ENCODE peak calls at places on chromosomes 11 and 22, in seven cellular contexts. F is sigmoid colon, V is neural progenitor cell, A is IMR-90, Y is aorta, T is left ventricle myocardium inferior, G is Panc1. O is an unnamed sample.
A peak's percentile ranks its signal among the peaks of the same experiment; 100 is the strongest.

GRCh38 chr11:69155302-69156198 is at the start of gene SMIM38:
- DNase-seq in G (no peak), V (no peak), T (no peak), F (no peak), A (no peak), Y (no peak), O (no peak)

GRCh38 chr11:26891501-26891900 is 102.4 kb upstream of the FIBIN start:
- DNase-seq in G (no peak), T (no peak), F (no peak), V (no peak), Y (no peak), A (no peak), O (no peak)

GRCh38 chr11:2554338-2555240 is 109.8 kb downstream of the KCNQ1 start:
- DNase-seq in G (no peak), T (peak; percentile 11), A (no peak), V (peak; percentile 48), Y (peak; percentile 35), F (peak; percentile 51), O (no peak)

GRCh38 chr11:18934195-18934808 is 4.9 kb downstream of the MRGPRX1 start:
- DNase-seq in F (no peak), A (no peak), V (no peak), G (no peak), Y (no peak), T (no peak), O (no peak)

GRCh38 chr11:130157111-130157510 is 2.5 kb upstream of the ST14 start:
- DNase-seq in F (no peak), G (no peak), T (no peak), V (no peak), A (no peak), Y (no peak), O (no peak)

GRCh38 chr22:33869946-33870345 is 50.3 kb downstream of the LARGE1 start:
- DNase-seq in A (peak; percentile 27), T (no peak), G (no peak), F (no peak), Y (no peak), V (no peak), O (no peak)

GRCh38 chr11:78168539-78169477 is 19.6 kb downstream of the KCTD21 start:
- DNase-seq in F (peak; percentile 91), T (peak; percentile 87), V (no peak), A (peak; percentile 88), Y (peak; percentile 96), G (no peak), O (no peak)

GRCh38 chr22:24810043-24810749 is 4.2 kb downstream of the SGSM1 start:
- DNase-seq in G (no peak), Y (peak; percentile 81), V (peak; percentile 81), A (no peak), T (no peak), F (peak; percentile 75), O (no peak)

GRCh38 chr11:27679136-27680015 is 20.9 kb downstream of the BDNF start:
- DNase-seq in A (no peak), Y (no peak), F (no peak), T (no peak), G (no peak), V (no peak), O (no peak)

GRCh38 chr11:73963861-73964260 is 13.0 kb downstream of the DNAJB13 start:
- DNase-seq in Y (no peak), F (peak; percentile 10), V (no peak), T (no peak), G (no peak), A (no peak), O (no peak)

GRCh38 chr11:110513521-110514450 is 84.0 kb downstream of the FDX1 start:
- DNase-seq in G (no peak), A (peak; percentile 10), V (no peak), F (no peak), Y (no peak), T (no peak), O (no peak)

GRCh38 chr11:83409891-83410290 is 123.7 kb upstream of the CCDC90B start:
- DNase-seq in Y (no peak), T (no peak), V (no peak), A (no peak), F (no peak), G (no peak), O (no peak)

GRCh38 chr22:23215294-23216204 is 35.2 kb downstream of the BCR start:
- DNase-seq in V (no peak), F (no peak), T (no peak), G (no peak), Y (peak; percentile 74), A (peak; percentile 64), O (no peak)

GRCh38 chr11:66011239-66011784 is 496 bp upstream of the CST6 start:
- DNase-seq in T (no peak), V (no peak), G (no peak), F (no peak), Y (no peak), A (peak; percentile 53), O (no peak)

GRCh38 chr11:109432105-109432504 is 10.1 kb downstream of the C11orf87 start:
- DNase-seq in G (no peak), T (no peak), V (no peak), Y (no peak), A (peak; percentile 60), F (no peak), O (no peak)

DNA sequence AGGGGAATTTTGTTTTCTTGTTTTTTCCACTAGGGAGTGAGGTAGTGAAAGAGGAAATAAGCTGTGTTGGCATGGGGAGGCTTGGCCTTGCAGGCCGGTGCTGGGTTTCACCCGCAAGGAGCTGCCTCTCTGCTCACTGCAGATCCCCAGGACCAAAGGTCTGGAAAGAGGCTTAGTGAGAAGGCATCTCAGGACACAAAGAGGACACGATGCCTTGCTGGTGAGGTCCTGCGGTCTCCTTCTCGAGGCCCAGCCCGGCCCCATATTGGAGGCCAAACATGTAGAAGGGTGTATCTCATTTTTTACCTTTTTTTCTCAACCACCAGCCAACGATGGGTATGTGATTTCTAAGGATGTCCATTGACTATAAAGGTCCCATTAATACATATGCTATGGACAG is 17.6 kb downstream of the TIMP3 start:
- DNase-seq in A (no peak), T (no peak), G (no peak), V (no peak), F (no peak), Y (no peak), O (no peak)
- H3K27ac ChIP-seq in A (no peak overlapping the region), T (peak overlapping the region; percentile 78), G (no peak overlapping the region), V (no peak overlapping the region), F (peak overlapping the region; percentile 28), Y (no peak overlapping the region), O (no peak overlapping the region)

GRCh38 chr11:118167906-118168305 is 8.5 kb downstream of the SCN2B start:
- DNase-seq in V (no peak), A (no peak), Y (no peak), F (no peak), T (no peak), G (no peak), O (no peak)
- H3K27me3 ChIP-seq in V (peaks cover 64% of the 10 kb centered on the region), A (peaks cover 20% of the 10 kb centered on the region), Y (no peaks in the 10 kb centered on the region), F (peaks cover 13% of the 10 kb centered on the region), T (peaks cover 4% of the 10 kb centered on the region), G (peaks cover 12% of the 10 kb centered on the region), O (peaks cover 4% of the 10 kb centered on the region)

GRCh38 chr11:10311802-10312201 is 6.9 kb downstream of the ADM start:
- DNase-seq in A (no peak), G (no peak), F (no peak), Y (no peak), V (no peak), T (no peak), O (no peak)

GRCh38 chr11:10308208-10308954 is 3.5 kb downstream of the ADM start:
- DNase-seq in V (no peak), F (no peak), A (peak; percentile 34), T (no peak), Y (no peak), G (no peak), O (no peak)

GRCh38 chr11:10310301-10310841 is 5.5 kb downstream of the ADM start:
- DNase-seq in G (no peak), A (peak; percentile 68), Y (no peak), F (no peak), V (no peak), T (no peak), O (no peak)

GRCh38 chr11:10307411-10308207 is 2.7 kb downstream of the ADM start:
- DNase-seq in G (no peak), A (peak; percentile 94), V (peak; percentile 89), T (peak; percentile 84), F (peak; percentile 95), Y (peak; percentile 94), O (peak; percentile 84)

GRCh38 chr11:10309163-10310093 is 4.6 kb downstream of the ADM start:
- DNase-seq in Y (peak; percentile 87), A (peak; percentile 92), T (peak; percentile 59), V (no peak), G (no peak), F (peak; percentile 89), O (no peak)
- H3K27ac ChIP-seq in Y (no peak overlapping the region), A (peak overlapping the region; percentile 83), T (peak overlapping the region; percentile 91), V (no peak overlapping the region), G (peak overlapping the region; percentile 100), F (peak overlapping the region; percentile 95), O (no peak overlapping the region)

DNA sequence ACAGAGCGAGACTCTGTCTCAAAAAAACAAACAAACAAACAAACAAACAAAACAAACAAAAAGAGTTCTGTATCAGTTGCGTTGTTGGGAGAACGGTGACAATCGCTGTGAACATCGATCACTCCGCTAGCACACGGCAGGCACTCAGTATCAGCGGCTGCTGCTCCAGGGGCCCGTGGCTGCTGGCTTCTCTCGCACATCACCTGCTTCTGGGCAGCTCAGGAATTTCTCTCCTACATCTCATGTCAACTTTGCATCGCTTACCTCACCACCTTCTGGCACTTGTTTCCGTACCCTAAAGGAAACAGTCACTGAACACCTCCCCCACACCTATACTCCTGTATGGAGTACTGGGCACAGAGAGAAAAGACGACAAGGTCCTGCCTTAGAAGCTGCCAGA is 70.3 kb upstream of the WNT7B start:
- DNase-seq in V (no peak), G (no peak), T (peak; percentile 14), F (peak; percentile 58), A (no peak), Y (no peak), O (no peak)
- H3K27me3 ChIP-seq in V (peaks cover 91% of the 10 kb centered on the region), G (no peaks in the 10 kb centered on the region), T (no peaks in the 10 kb centered on the region), F (no peaks in the 10 kb centered on the region), A (no peaks in the 10 kb centered on the region), Y (no peaks in the 10 kb centered on the region), O (no peaks in the 10 kb centered on the region)

GRCh38 chr22:31271485-31271884 is 20.8 kb downstream of the PIK3IP1 start:
- DNase-seq in Y (peak; percentile 19), A (no peak), F (no peak), T (no peak), V (no peak), G (no peak), O (no peak)
- H3K27ac ChIP-seq in Y (no peak overlapping the region), A (no peak overlapping the region), F (no peak overlapping the region), T (peak overlapping the region; percentile 34), V (no peak overlapping the region), G (no peak overlapping the region), O (no peak overlapping the region)

DNA sequence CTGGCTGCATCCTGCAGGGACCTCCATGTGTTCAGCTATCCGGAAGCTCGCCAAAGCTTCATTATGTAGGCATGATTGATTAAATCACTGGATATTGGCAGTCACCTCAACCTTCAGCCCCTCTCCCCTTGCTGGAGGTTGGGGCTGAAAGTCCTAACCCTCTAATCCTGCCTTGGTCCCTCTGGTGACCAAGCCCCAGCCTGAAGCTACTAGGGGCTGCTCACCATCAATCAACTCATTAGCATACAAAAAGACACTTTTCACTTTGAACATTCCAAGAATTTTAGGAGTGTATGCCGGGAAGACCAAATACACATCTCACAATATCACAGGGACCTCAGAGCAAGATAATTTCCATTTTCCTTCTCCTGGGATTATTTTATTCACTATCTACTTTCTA is 38.8 kb upstream of the TPBGL start:
- DNase-seq in F (peak; percentile 40), A (no peak), Y (no peak), V (no peak), T (no peak), G (no peak), O (no peak)
- H3K27me3 ChIP-seq in F (no peaks in the 10 kb centered on the region), A (peaks cover 49% of the 10 kb centered on the region), Y (no peaks in the 10 kb centered on the region), V (no peaks in the 10 kb centered on the region), T (peaks cover 9% of the 10 kb centered on the region), G (peaks cover 15% of the 10 kb centered on the region), O (no peaks in the 10 kb centered on the region)